ENCODE peak calls at places on chromosomes 5 and 9, in ten cellular contexts. M is heart left ventricle; T is AG04450; S is OCI-LY7; W is psoas muscle; G is CD4-positive, alpha-beta T cell; Z is testis; J is WTC11; Q is SK-N-SH; F is cardiac fibroblast. U is an unnamed sample.

GRCh38 chr5:154199263-154199662 is 8.7 kb downstream of the GALNT10 start:
- DNase-seq in M (no peak), T (no peak), S (no peak), W (no peak), G (no peak), Z (no peak), J (no peak), Q (no peak), F (no peak), U (no peak)

GRCh38 chr9:31185831-31186230 is 1198.6 kb upstream of the ACO1 start:
- DNase-seq in M (no peak), T (no peak), S (no peak), W (no peak), G (no peak), Z (no peak), J (no peak), Q (no peak), F (peak), U (no peak)

GRCh38 chr5:6587171-6587570 is 45.7 kb downstream of the NSUN2 start:
- DNase-seq in M (no peak), T (no peak), S (no peak), W (no peak), G (no peak), Z (peak), J (no peak), Q (no peak), F (no peak), U (no peak)

GRCh38 chr5:61631438-61631941 is 299.4 kb downstream of the ZSWIM6 start:
- DNase-seq in M (peak), T (no peak), S (no peak), W (peak), G (no peak), Z (peak), J (no peak), Q (no peak), F (peak), U (no peak)

GRCh38 chr5:74352256-74352655 is 288.3 kb downstream of the ENC1 start:
- DNase-seq in M (no peak), T (no peak), S (no peak), W (no peak), G (no peak), Z (no peak), J (no peak), Q (no peak), F (no peak), U (no peak)

GRCh38 chr9:2235623-2236022 is 220.5 kb downstream of the SMARCA2 start:
- DNase-seq in M (no peak), T (no peak), S (no peak), W (no peak), G (no peak), Z (no peak), J (no peak), Q (no peak), F (no peak), U (no peak)

GRCh38 chr9:107332883-107333282 is 49.8 kb downstream of the RAD23B start:
- DNase-seq in M (no peak), T (no peak), S (no peak), W (no peak), G (no peak), Z (peak), J (no peak), Q (no peak), F (no peak), U (no peak)

GRCh38 chr9:94772654-94773303 is 46.3 kb downstream of the AOPEP start:
- DNase-seq in M (no peak), T (peak), S (no peak), W (no peak), G (no peak), Z (no peak), J (no peak), Q (peak), F (no peak), U (no peak)

GRCh38 chr5:154830596-154830995 is 19.8 kb downstream of the FAXDC2 start:
- DNase-seq in M (no peak), T (no peak), S (no peak), W (no peak), G (no peak), Z (no peak), J (no peak), Q (no peak), F (no peak), U (no peak)

GRCh38 chr5:175382171-175382570 is 61.8 kb downstream of the DRD1 start:
- DNase-seq in M (no peak), T (no peak), S (no peak), W (no peak), G (no peak), Z (no peak), J (no peak), Q (no peak), F (no peak), U (no peak)

GRCh38 chr5:32471784-32472183 is 27.2 kb upstream of the ZFR start:
- DNase-seq in M (no peak), T (no peak), S (no peak), W (no peak), G (no peak), Z (peak), J (no peak), Q (peak), F (no peak), U (no peak)

GRCh38 chr9:96691326-96691725 is 36.2 kb upstream of the PRXL2C start:
- DNase-seq in M (no peak), T (no peak), S (no peak), W (no peak), G (no peak), Z (no peak), J (no peak), Q (no peak), F (no peak), U (no peak)

GRCh38 chr9:83992407-83992806 is 11.8 kb downstream of the RMI1 start:
- DNase-seq in M (no peak), T (no peak), S (no peak), W (no peak), G (no peak), Z (no peak), J (no peak), Q (no peak), F (peak), U (no peak)

GRCh38 chr5:107915413-107915812 is 244.7 kb upstream of the EFNA5 start:
- DNase-seq in M (no peak), T (no peak), S (no peak), W (no peak), G (no peak), Z (no peak), J (no peak), Q (no peak), F (peak), U (no peak)

GRCh38 chr5:149831492-149831891 is 101.4 kb downstream of the PPARGC1B start:
- DNase-seq in M (no peak), T (no peak), S (no peak), W (no peak), G (no peak), Z (no peak), J (no peak), Q (no peak), F (peak), U (peak)

GRCh38 chr9:116154334-116154975 is 864 bp downstream of the PAPPA start:
- DNase-seq in M (no peak), T (no peak), S (no peak), W (peak), G (no peak), Z (no peak), J (peak), Q (peak), F (no peak), U (no peak)

GRCh38 chr5:111379391-111379816 is 132.9 kb downstream of the STARD4 start:
- DNase-seq in M (no peak), T (no peak), S (no peak), W (no peak), G (no peak), Z (no peak), J (no peak), Q (peak), F (no peak), U (no peak)

GRCh38 chr9:115071176-115071575 is 46.8 kb downstream of the TNC start:
- DNase-seq in M (no peak), T (no peak), S (no peak), W (no peak), G (no peak), Z (no peak), J (no peak), Q (no peak), F (no peak), U (no peak)

GRCh38 chr9:112532427-112532826 is 45.8 kb downstream of the KIAA1958 start:
- DNase-seq in M (no peak), T (peak), S (no peak), W (no peak), G (no peak), Z (peak), J (no peak), Q (no peak), F (peak), U (no peak)

GRCh38 chr9:81634915-81635516 is 54.3 kb downstream of the TLE1 start:
- DNase-seq in M (no peak), T (no peak), S (no peak), W (no peak), G (no peak), Z (no peak), J (no peak), Q (no peak), F (peak), U (no peak)

GRCh38 chr9:78406933-78407332 is 110.0 kb downstream of the PSAT1 start:
- DNase-seq in M (no peak), T (no peak), S (no peak), W (no peak), G (no peak), Z (no peak), J (no peak), Q (no peak), F (no peak), U (no peak)

GRCh38 chr9:80926611-80927010 is 762.7 kb downstream of the TLE1 start:
- DNase-seq in M (no peak), T (no peak), S (no peak), W (no peak), G (no peak), Z (no peak), J (no peak), Q (no peak), F (no peak), U (no peak)

GRCh38 chr5:147481376-147481775 is 28.5 kb downstream of the DPYSL3 start:
- DNase-seq in M (no peak), T (peak), S (no peak), W (no peak), G (no peak), Z (no peak), J (no peak), Q (no peak), F (peak), U (no peak)

GRCh38 chr5:74503-75109 is 17.4 kb upstream of the PLEKHG4B start:
- DNase-seq in M (no peak), T (no peak), S (no peak), W (no peak), G (no peak), Z (no peak), J (no peak), Q (no peak), F (no peak), U (no peak)

GRCh38 chr9:132164604-132165362 is 2.9 kb downstream of the NTNG2 start:
- DNase-seq in M (no peak), T (no peak), S (no peak), W (peak), G (no peak), Z (no peak), J (no peak), Q (no peak), F (peak), U (no peak)

GRCh38 chr9:120242397-120242796 is 337.6 kb downstream of the CDK5RAP2 start:
- DNase-seq in M (no peak), T (no peak), S (no peak), W (no peak), G (no peak), Z (no peak), J (no peak), Q (no peak), F (no peak), U (no peak)

GRCh38 chr5:88145603-88146467 is 122.8 kb downstream of the TMEM161B start:
- DNase-seq in M (no peak), T (no peak), S (no peak), W (no peak), G (no peak), Z (no peak), J (peak), Q (peak), F (no peak), U (no peak)

GRCh38 chr5:55102345-55102744 is at the start of gene GZMA:
- DNase-seq in M (no peak), T (no peak), S (no peak), W (no peak), G (no peak), Z (no peak), J (no peak), Q (no peak), F (no peak), U (no peak)

GRCh38 chr9:12817702-12818101 is 42.9 kb downstream of the LURAP1L start:
- DNase-seq in M (no peak), T (no peak), S (no peak), W (no peak), G (no peak), Z (no peak), J (no peak), Q (no peak), F (peak), U (no peak)

GRCh38 chr9:12816656-12817101 is 41.9 kb downstream of the LURAP1L start:
- DNase-seq in M (no peak), T (no peak), S (no peak), W (no peak), G (no peak), Z (no peak), J (no peak), Q (no peak), F (no peak), U (no peak)

GRCh38 chr9:12822111-12822510 is 47.3 kb downstream of the LURAP1L start:
- DNase-seq in M (no peak), T (no peak), S (no peak), W (no peak), G (no peak), Z (no peak), J (no peak), Q (no peak), F (peak), U (no peak)

GRCh38 chr9:12818431-12819000 is 43.7 kb downstream of the LURAP1L start:
- DNase-seq in M (no peak), T (no peak), S (no peak), W (no peak), G (no peak), Z (no peak), J (no peak), Q (no peak), F (peak), U (no peak)

DNA sequence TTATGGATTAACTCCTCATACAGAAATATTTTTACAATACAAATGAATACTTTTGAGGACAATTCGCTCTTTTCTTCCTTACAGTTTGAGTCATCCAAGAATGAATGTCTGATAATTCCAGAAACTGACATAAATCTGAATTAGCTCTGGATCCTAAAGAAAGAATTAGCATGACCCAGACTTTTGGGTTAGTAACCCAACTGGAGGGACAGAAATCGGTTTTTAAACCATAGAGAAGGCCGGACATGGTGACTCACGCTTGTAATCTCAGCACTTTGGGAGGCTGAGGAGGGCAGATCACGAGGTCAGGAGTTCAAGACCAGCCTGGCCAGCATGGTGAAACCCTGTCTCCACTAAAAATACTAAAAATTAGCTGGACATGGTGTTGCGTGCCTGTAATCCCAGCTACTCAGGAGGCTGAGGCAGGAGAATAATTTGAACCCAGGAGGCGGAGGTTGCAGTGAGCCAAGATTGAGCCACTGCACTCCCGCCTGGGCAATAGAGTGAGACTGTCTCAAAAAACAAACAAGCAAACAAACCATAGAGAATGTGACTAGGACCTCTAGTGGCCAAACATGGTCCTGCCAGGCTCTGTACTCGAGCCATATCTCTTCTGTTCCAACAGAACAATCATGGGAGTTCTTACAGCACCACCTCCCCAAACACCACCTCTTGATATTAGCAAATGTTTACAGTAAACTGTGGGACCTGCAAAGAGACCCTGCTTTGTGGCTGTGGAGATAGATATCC is 44.8 kb downstream of the LURAP1L start:
- DNase-seq in M (no peak), T (no peak), S (peak), W (no peak), G (no peak), Z (peak), J (peak), Q (no peak), F (peak), U (no peak)
- TF ChIP-seq CTCF in M (peak), T (peak), S (peak), W (peak), G (no peak), Z (no peak), J (peak), Q (peak), F (peak), U (no peak)

DNA sequence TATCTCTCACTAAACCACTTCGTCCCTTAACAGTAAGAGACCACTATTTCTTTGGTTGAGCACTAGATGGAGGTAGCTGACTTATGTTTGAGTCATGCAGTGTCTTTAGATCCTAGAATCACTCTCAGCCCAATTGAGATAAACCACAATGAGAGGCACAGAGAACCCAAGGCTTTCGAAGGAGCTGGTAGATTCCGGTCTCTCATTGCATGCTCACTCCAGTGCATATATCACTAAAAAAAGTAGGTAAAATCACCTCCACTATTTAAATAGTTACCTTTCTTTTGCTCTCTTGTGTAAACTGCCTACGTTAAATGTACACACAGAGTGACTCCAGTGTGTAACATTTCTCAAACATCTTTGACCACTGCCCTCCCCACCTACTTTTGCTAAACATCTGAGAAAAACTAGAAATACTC is 27.6 kb downstream of the ACTL7A start:
- DNase-seq in M (no peak), T (no peak), S (peak), W (no peak), G (no peak), Z (no peak), J (no peak), Q (no peak), F (peak), U (no peak)
- TF ChIP-seq CTCF in M (no peak), T (peak), S (peak), W (peak), G (no peak), Z (no peak), J (no peak), Q (peak), F (peak), U (no peak)

GRCh38 chr5:128537999-128538248 is at the start of gene FBN2:
- DNase-seq in M (no peak), T (no peak), S (no peak), W (no peak), G (no peak), Z (no peak), J (no peak), Q (peak), F (no peak), U (no peak)

GRCh38 chr5:128535225-128535624 is 2.8 kb downstream of the FBN2 start:
- DNase-seq in M (no peak), T (no peak), S (no peak), W (no peak), G (no peak), Z (no peak), J (no peak), Q (no peak), F (no peak), U (no peak)

GRCh38 chr5:128536861-128537305 is 1.2 kb downstream of the FBN2 start:
- DNase-seq in M (no peak), T (no peak), S (no peak), W (no peak), G (no peak), Z (no peak), J (peak), Q (peak), F (peak), U (no peak)

GRCh38 chr5:128537306-128537998 is 593 bp downstream of the FBN2 start:
- DNase-seq in M (peak), T (no peak), S (no peak), W (peak), G (no peak), Z (peak), J (peak), Q (peak), F (peak), U (no peak)

GRCh38 chr5:128536229-128536860 is 1.7 kb downstream of the FBN2 start:
- DNase-seq in M (no peak), T (no peak), S (no peak), W (no peak), G (no peak), Z (no peak), J (peak), Q (no peak), F (peak), U (no peak)
- TF ChIP-seq CTCF in M (no peak), T (peak), S (no peak), W (no peak), G (no peak), Z (no peak), J (no peak), Q (no peak), F (no peak), U (no peak)

DNA sequence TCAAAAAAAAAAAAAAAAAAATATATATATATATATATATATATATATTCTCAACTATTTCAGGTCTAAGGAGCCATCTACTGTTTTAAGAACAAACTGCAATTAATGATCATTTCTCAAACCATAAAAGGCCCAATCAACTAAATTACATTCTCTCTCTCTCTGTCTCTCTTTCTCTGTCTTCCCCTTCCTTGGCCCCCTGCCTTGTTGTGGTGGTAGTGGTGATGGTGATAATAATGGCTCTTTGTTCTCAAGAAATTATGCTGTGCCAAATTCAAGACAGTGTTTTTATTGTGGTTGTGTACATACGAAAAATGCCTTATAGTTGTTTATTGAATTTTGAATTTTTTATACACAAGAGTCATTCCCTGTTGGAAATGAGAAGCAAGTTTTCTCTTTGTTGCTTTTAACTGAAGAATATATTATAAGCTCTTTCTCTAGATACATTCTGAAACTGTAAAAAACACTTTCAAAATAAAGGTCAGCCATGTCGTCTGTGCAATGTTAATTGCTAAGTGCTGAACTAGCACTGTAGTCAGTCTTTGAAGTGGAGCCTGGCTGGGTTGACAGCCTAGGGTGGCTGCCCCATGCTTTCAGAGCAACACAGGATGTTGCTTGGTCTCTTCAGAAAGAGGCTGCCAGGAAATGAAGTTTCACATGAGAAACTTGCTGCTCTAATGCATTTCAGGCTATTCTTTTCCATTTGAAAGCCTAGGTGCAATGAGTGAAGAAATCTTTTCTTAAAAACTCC is 96.0 kb downstream of the HINT1 start:
- DNase-seq in M (no peak), T (no peak), S (peak), W (no peak), G (peak), Z (no peak), J (no peak), Q (no peak), F (no peak), U (no peak)
- TF ChIP-seq CTCF in M (no peak), T (no peak), S (no peak), W (no peak), G (peak), Z (no peak), J (no peak), Q (no peak), F (no peak), U (no peak)

DNA sequence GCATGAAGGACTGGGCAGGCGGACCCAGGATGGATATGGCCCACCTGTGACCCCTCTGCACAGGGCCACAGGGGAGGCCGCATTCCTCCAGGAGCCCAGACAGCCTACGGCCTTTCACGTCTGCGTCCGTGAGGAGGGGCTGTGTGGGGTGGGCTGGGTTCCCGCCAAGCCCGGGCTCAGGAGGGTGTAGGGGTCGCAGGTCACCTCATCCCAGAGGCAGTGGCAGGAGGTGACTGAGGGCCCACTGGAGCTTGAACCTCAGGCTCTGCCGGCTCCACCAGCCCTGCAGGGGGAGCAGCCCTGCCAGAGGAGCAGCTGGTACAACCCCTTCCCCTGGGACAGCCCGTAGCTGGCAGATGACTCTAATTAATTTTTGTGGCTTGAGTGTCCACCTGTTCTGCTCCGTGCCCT is 40.7 kb upstream of the CACNA1B start:
- DNase-seq in M (no peak), T (no peak), S (no peak), W (no peak), G (no peak), Z (no peak), J (no peak), Q (no peak), F (no peak), U (no peak)
- TF ChIP-seq CTCF in M (no peak), T (no peak), S (no peak), W (no peak), G (no peak), Z (no peak), J (no peak), Q (no peak), F (no peak), U (no peak)

GRCh38 chr9:129873563-129873962 is 38.3 kb downstream of the USP20 start:
- DNase-seq in M (no peak), T (no peak), S (no peak), W (peak), G (no peak), Z (no peak), J (no peak), Q (no peak), F (no peak), U (no peak)
- TF ChIP-seq CTCF in M (no peak), T (no peak), S (no peak), W (no peak), G (no peak), Z (no peak), J (no peak), Q (no peak), F (no peak), U (no peak)